ENCODE peak calls at places on chromosomes 5 and 9, in nine cellular contexts. F is tibial nerve, Q is foreskin keratinocyte, H is fibroblast of lung, E is mucosa of descending colon, B is lower lobe of right lung, M is psoas muscle, A is foreskin fibroblast, N is choroid plexus epithelial cell. L is an unnamed sample.

GRCh38 chr9:3385871-3386270 is 139.9 kb downstream of the RFX3 start:
- DNase-seq in B (no peak), A (no peak), E (no peak), Q (no peak), N (no peak), H (no peak), M (no peak), F (no peak), L (no peak)

GRCh38 chr5:40550481-40550880 is 129.2 kb upstream of the PTGER4 start:
- DNase-seq in H (no peak), M (no peak), B (no peak), F (no peak), E (no peak), Q (no peak), A (no peak), N (no peak), L (no peak)

GRCh38 chr9:570187-570586 is 271.3 kb upstream of the DMRT1 start:
- DNase-seq in M (no peak), A (no peak), H (no peak), B (no peak), F (no peak), Q (no peak), N (no peak), E (no peak), L (no peak)

GRCh38 chr5:54616031-54616430 is 98.5 kb downstream of the SNX18 start:
- DNase-seq in F (peak), N (peak), M (no peak), H (peak), Q (no peak), B (no peak), A (peak), E (no peak), L (peak)

GRCh38 chr5:109759304-109759703 is 69.6 kb downstream of the MAN2A1 start:
- DNase-seq in Q (no peak), F (no peak), B (no peak), M (no peak), N (peak), H (peak), E (no peak), A (peak), L (no peak)

GRCh38 chr9:127739614-127740322 is 4.7 kb upstream of the TOR2A start:
- DNase-seq in H (no peak), N (peak), A (peak), B (no peak), E (no peak), M (peak), F (no peak), Q (peak), L (no peak)

GRCh38 chr5:34771076-34771475 is 67.9 kb upstream of the TTC23L start:
- DNase-seq in A (no peak), N (no peak), M (no peak), F (no peak), B (no peak), E (no peak), Q (no peak), H (no peak), L (no peak)

GRCh38 chr9:127126981-127127380 is 4.5 kb upstream of the ANGPTL2 start:
- DNase-seq in A (no peak), F (no peak), B (no peak), N (no peak), H (no peak), M (no peak), E (no peak), Q (no peak), L (no peak)

GRCh38 chr9:98375138-98375726 is 119.8 kb upstream of the TBC1D2 start:
- DNase-seq in M (no peak), E (no peak), A (peak), F (no peak), Q (peak), N (peak), B (no peak), H (peak), L (no peak)

GRCh38 chr5:179414459-179415215 is 69.4 kb upstream of the ADAMTS2 start:
- DNase-seq in E (no peak), Q (no peak), A (no peak), F (no peak), B (no peak), M (no peak), N (no peak), H (no peak), L (no peak)

GRCh38 chr5:42552597-42552996 is 129.4 kb downstream of the GHR start:
- DNase-seq in E (no peak), M (no peak), H (no peak), A (no peak), B (no peak), F (no peak), Q (no peak), N (no peak), L (no peak)

GRCh38 chr9:130780865-130781504 is 54.1 kb upstream of the ABL1 start:
- DNase-seq in M (peak), A (peak), F (peak), N (peak), Q (peak), H (peak), E (no peak), B (no peak), L (peak)

GRCh38 chr5:107919969-107920368 is 249.2 kb upstream of the EFNA5 start:
- DNase-seq in F (no peak), A (no peak), N (no peak), B (no peak), M (no peak), Q (no peak), E (no peak), H (no peak), L (no peak)

GRCh38 chr9:2478421-2478820 is 143.2 kb upstream of the VLDLR start:
- DNase-seq in B (no peak), H (no peak), E (no peak), N (no peak), M (no peak), F (no peak), Q (no peak), A (no peak), L (no peak)

GRCh38 chr9:128494108-128494742 is 10.3 kb upstream of the GLE1 start:
- DNase-seq in A (no peak), B (peak), M (peak), H (peak), Q (no peak), E (peak), N (peak), F (peak), L (no peak)

GRCh38 chr9:76453785-76454184 is 5.2 kb upstream of the GCNT1 start:
- DNase-seq in B (no peak), M (no peak), A (peak), N (peak), H (peak), Q (no peak), F (no peak), E (no peak), L (peak)

GRCh38 chr9:37806271-37806670 is 5.7 kb downstream of the DCAF10 start:
- DNase-seq in M (no peak), F (no peak), N (no peak), H (no peak), E (no peak), A (no peak), Q (no peak), B (no peak), L (no peak)

GRCh38 chr9:122821278-122821952 is 7.0 kb downstream of the PDCL start:
- DNase-seq in H (peak), F (peak), A (peak), M (peak), B (peak), N (peak), Q (no peak), E (no peak), L (no peak)

GRCh38 chr9:128211551-128212281 is 8.5 kb downstream of the DNM1 start:
- DNase-seq in F (no peak), H (no peak), Q (no peak), M (no peak), N (no peak), B (no peak), A (peak), E (no peak), L (no peak)

GRCh38 chr9:98972641-98973545 is 29.2 kb downstream of the COL15A1 start:
- DNase-seq in B (no peak), E (no peak), M (no peak), F (no peak), H (no peak), N (no peak), A (no peak), Q (no peak), L (no peak)

GRCh38 chr9:75054373-75055001 is 26.4 kb upstream of the CARNMT1 start:
- DNase-seq in F (no peak), H (peak), A (peak), E (no peak), Q (no peak), M (no peak), N (peak), B (no peak), L (no peak)
- TF ChIP-seq CTCF in F (no peak), H (no peak), A (no peak), E (no peak), Q (no peak), M (no peak), N (no peak), B (no peak), L (no peak)

DNA sequence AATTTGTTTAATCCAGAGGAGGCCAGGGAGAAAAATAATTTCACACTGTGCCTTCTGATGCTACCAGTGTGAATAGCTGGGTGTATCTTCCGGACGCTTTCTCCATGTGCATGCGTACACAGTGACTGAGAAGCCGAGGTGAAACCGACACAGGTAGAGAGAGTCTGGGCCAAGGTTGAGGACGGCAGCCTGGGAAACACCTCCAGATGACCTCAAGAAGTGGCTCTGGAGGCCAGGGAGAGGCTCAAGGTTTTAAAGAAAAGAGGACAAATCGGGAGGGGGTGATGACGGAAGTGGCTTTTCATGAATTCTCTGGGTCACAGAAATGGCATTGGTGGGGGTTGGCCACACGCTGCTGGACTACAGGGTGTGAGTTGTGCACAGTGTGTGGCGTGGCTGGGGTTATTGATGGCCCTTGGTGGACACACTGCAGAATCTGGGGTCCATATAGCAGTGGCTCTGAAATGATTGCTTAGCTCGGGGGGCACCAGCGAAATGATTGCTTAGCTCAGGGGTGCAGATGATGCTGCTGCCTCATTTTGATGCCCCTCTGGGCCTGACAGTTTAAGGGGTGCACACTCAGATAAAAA is 34.1 kb upstream of the LRRC14B start:
- DNase-seq in N (no peak), Q (no peak), M (no peak), A (no peak), B (no peak), E (no peak), F (no peak), H (no peak), L (no peak)
- TF ChIP-seq CTCF in N (no peak), Q (no peak), M (no peak), A (no peak), B (no peak), E (no peak), F (no peak), H (no peak), L (no peak)

GRCh38 chr5:168288349-168289245 is 2.8 kb upstream of the WWC1 start:
- DNase-seq in N (no peak), E (peak), Q (peak), B (no peak), H (no peak), M (no peak), A (no peak), F (no peak), L (no peak)

GRCh38 chr5:168292783-168293696 is 1.6 kb downstream of the WWC1 start:
- DNase-seq in B (no peak), H (no peak), M (no peak), N (no peak), E (no peak), A (no peak), F (no peak), Q (no peak), L (no peak)

GRCh38 chr5:168290902-168291280 is 554 bp upstream of the WWC1 start:
- DNase-seq in A (no peak), F (no peak), B (no peak), Q (no peak), H (no peak), M (no peak), E (no peak), N (no peak), L (no peak)

GRCh38 chr5:168291961-168292782 is 727 bp downstream of the WWC1 start:
- DNase-seq in H (peak), B (no peak), Q (no peak), E (peak), M (peak), F (no peak), A (peak), N (no peak), L (no peak)

DNA sequence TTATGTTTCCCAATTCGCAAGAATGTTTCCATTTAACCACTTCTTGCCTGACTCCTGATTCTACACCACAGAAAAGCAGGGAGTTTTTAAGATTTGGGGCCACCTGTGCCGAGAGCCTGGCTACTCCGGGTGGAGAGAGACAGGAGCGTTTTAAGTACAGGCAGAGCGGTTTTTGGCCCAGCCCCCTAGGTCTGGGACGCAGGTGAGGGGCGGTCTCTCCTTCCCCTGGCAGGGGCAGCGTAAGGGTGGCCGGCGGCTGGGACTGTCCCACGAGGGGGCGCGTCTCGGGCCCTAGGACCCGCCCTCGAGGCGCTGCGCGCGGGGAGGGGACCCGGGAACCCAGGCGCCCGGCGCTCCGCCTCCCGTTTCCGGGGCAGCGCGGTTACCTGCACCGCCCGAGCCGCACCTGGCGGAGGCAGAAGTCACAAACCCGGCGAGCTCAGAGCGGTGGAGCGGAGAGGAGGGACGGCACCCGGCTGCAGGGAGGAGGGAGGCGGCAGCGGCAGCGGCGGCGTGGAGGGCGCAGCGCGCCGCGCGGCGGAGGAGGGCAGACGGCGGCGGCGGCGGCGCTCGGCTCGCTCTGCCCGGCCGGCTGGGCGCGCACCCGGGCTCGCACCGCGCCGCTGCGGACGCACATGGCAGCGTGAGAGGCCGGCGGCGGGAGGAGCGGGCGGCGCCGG is at the start of gene WWC1:
- DNase-seq in M (no peak), E (peak), F (no peak), A (peak), B (peak), N (peak), Q (peak), H (peak), L (no peak)
- TF ChIP-seq CTCF in M (no peak), E (no peak), F (no peak), A (peak), B (peak), N (no peak), Q (peak), H (no peak), L (peak)

GRCh38 chr9:137583347-137583746 is 4.6 kb upstream of the DPH7 start:
- DNase-seq in B (no peak), E (no peak), M (no peak), A (no peak), H (no peak), Q (no peak), F (no peak), N (no peak), L (no peak)
- TF ChIP-seq CTCF in B (no peak), E (no peak), M (no peak), A (no peak), H (no peak), Q (no peak), F (no peak), N (no peak), L (no peak)

GRCh38 chr9:17531642-17532254 is 47.1 kb upstream of the SH3GL2 start:
- DNase-seq in B (no peak), M (no peak), N (peak), E (no peak), Q (no peak), H (peak), F (peak), A (peak), L (peak)
- TF ChIP-seq CTCF in B (peak), M (peak), N (peak), E (no peak), Q (peak), H (peak), F (peak), A (peak), L (peak)

DNA sequence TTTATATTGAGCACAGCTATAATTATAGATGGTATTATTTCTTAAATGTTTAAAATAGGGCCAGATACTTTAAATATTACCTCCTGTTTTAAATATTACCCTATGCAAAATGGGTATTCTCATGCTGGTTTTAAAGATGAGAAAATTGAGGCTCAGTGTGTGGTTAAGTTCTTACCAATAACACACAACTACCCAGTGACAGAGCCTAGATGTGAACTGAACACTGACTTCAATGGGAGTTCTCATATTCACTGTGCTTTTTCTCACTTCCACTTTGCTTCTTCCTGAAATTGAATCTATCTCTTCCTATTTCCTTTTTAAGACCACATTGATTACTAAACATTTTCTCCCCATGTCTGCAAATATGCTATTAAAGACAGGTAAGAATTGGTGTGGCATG is 135.8 kb upstream of the TUSC1 start:
- DNase-seq in H (no peak), F (no peak), M (no peak), Q (no peak), A (no peak), B (no peak), E (no peak), N (no peak), L (no peak)
- TF ChIP-seq CTCF in H (no peak), F (no peak), M (no peak), Q (no peak), A (no peak), B (no peak), E (no peak), N (no peak), L (no peak)

GRCh38 chr9:136325354-136325753 is 2.0 kb upstream of the GPSM1 start:
- DNase-seq in H (no peak), Q (no peak), M (no peak), F (no peak), A (no peak), N (no peak), E (no peak), B (no peak), L (no peak)

GRCh38 chr9:136326061-136326776 is 1.1 kb upstream of the GPSM1 start:
- DNase-seq in N (peak), M (no peak), B (no peak), E (no peak), H (peak), A (peak), Q (no peak), F (no peak), L (peak)

GRCh38 chr9:136322756-136323330 is 4.5 kb upstream of the GPSM1 start:
- DNase-seq in Q (no peak), F (no peak), H (no peak), B (no peak), M (no peak), A (no peak), E (no peak), N (no peak), L (no peak)

GRCh38 chr9:136323420-136323819 is 3.9 kb upstream of the GPSM1 start:
- DNase-seq in A (no peak), B (no peak), F (no peak), M (no peak), H (no peak), E (no peak), Q (peak), N (no peak), L (no peak)

DNA sequence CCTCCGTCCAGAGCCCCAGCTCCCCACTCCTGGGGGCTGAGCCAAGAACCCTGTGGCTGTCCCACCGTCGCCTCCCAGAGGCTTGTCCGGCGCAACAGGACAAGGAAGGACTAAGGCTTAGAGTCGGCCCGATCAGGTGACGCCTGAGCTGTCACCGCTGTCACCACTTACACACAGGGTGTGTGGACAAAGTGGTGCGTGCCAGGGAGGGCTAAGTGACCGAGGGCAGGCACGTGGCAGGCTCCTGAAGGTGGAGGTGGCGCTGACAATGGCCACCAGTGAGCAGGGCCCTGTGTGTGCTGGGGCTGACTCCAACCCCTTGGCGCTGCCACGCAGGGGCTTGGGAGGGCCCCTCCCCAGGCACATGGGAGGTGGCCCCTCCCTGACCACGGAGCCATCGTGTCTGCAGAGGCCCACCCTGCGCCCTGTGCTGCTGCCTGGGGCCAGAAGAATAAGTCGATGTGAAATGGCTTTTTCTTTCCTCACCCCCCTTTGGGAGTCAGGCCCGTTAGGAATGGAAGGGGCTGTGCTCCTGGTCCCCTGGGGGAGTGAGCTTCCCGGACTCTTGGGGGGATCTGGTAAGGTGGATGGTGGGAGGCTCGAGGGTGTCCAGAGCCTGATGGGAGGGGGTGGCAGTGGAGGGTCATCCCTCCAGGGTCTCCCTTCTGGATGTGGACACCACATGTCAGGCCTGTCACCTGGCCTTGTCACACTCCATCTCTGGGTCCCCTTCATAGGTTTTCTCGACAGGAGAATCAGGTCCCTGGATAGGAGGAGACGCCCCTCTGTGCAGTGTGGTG is 2.6 kb upstream of the GPSM1 start:
- DNase-seq in Q (no peak), B (peak), E (no peak), A (no peak), F (no peak), H (no peak), N (no peak), M (no peak), L (no peak)
- TF ChIP-seq CTCF in Q (no peak), B (no peak), E (no peak), A (no peak), F (no peak), H (no peak), N (no peak), M (no peak), L (no peak)